ENCODE peak calls at places on chromosomes 11 and 22, in four cellular contexts. R is tibial nerve, S is Kasumi-1, L is left colon. K is an unnamed sample.

GRCh38 chr11:13260963-13261599 is 16.5 kb upstream of the BMAL1 start:
- DNase-seq in R (no peak), S (no peak), L (no peak), K (no peak)

GRCh38 chr11:114075343-114075610 is 15.8 kb downstream of the ZBTB16 start:
- DNase-seq in R (no peak), S (no peak), L (no peak), K (no peak)

GRCh38 chr11:46279393-46280099 is 2.1 kb downstream of the CREB3L1 start:
- DNase-seq in R (no peak), S (no peak), L (peak), K (no peak)

GRCh38 chr22:37303821-37304274 is 21.5 kb downstream of the CYTH4 start:
- DNase-seq in R (no peak), S (peak), L (no peak), K (peak)

GRCh38 chr11:83493918-83494317 is 207.8 kb upstream of the CCDC90B start:
- DNase-seq in R (no peak), S (no peak), L (no peak), K (no peak)

GRCh38 chr11:20360650-20361049 is 2.9 kb upstream of the HTATIP2 start:
- DNase-seq in R (no peak), S (peak), L (peak), K (no peak)

GRCh38 chr11:27254744-27255446 is 108.1 kb downstream of the CCDC34 start:
- DNase-seq in R (no peak), S (no peak), L (no peak), K (no peak)

GRCh38 chr11:95465887-95466286 is 234.9 kb upstream of the SESN3 start:
- DNase-seq in R (no peak), S (no peak), L (no peak), K (no peak)

GRCh38 chr11:70095541-70096252 is 17.6 kb downstream of the ANO1 start:
- DNase-seq in R (no peak), S (no peak), L (no peak), K (no peak)

GRCh38 chr11:95790123-95790932 is at the start of gene CEP57:
- DNase-seq in R (peak), S (peak), L (peak), K (peak)

GRCh38 chr11:72319261-72319660 is 75.3 kb upstream of the PHOX2A start:
- DNase-seq in R (no peak), S (no peak), L (no peak), K (no peak)

GRCh38 chr22:33274214-33274828 is 216.1 kb upstream of the SYN3 start:
- DNase-seq in R (no peak), S (peak), L (no peak), K (no peak)

GRCh38 chr11:93541154-93541553 is 2.0 kb downstream of the SMCO4 start:
- DNase-seq in R (no peak), S (no peak), L (no peak), K (no peak)

GRCh38 chr11:22449441-22449840 is 111.3 kb downstream of the SLC17A6 start:
- DNase-seq in R (no peak), S (no peak), L (no peak), K (no peak)